ENCODE peak calls at places on chromosomes 2 and 18, in six cellular contexts. K is stimulated activated CD8-positive, alpha-beta memory T cell treated with anti-CD3 and anti-CD28 coated beads, Interleukin-2, amount 100 ng/mL, for 1 hour; T is H7; V is SJSA1; O is neural crest cell; X is midbrain. S is an unnamed sample.

GRCh38 chr18:46754661-46755292 is 2.1 kb downstream of the ST8SIA5 start:
- DNase-seq in K (no peak), V (no peak), O (no peak), X (no peak), T (peak; percentile 72), S (no peak)

GRCh38 chr2:198712485-198712884 is 745.3 kb downstream of the SATB2 start:
- DNase-seq in T (no peak), V (no peak), O (no peak), X (no peak), K (no peak), S (no peak)

GRCh38 chr2:127174977-127175376 is 45.1 kb downstream of the CYP27C1 start:
- DNase-seq in V (no peak), O (no peak), X (no peak), T (peak; percentile 35), K (no peak), S (no peak)

GRCh38 chr2:239114119-239114581 is 266.3 kb downstream of the TWIST2 start:
- DNase-seq in K (no peak), O (no peak), X (no peak), V (no peak), T (no peak), S (no peak)

GRCh38 chr18:35415511-35416427 is 38.6 kb upstream of the ZNF396 start:
- DNase-seq in K (no peak), O (no peak), V (no peak), T (no peak), X (no peak), S (no peak)

GRCh38 chr2:118120001-118120400 is 31.7 kb downstream of the INSIG2 start:
- DNase-seq in K (no peak), O (no peak), V (no peak), T (no peak), X (no peak), S (no peak)

GRCh38 chr2:23207871-23208270 is 177.1 kb upstream of the KLHL29 start:
- DNase-seq in V (peak; percentile 16), K (no peak), O (no peak), X (no peak), T (no peak), S (no peak)

GRCh38 chr2:191951832-191952231 is 104.9 kb upstream of the CAVIN2 start:
- DNase-seq in V (no peak), K (no peak), T (no peak), X (no peak), O (no peak), S (no peak)

GRCh38 chr2:56580242-56580641 is 396.5 kb downstream of the CCDC85A start:
- DNase-seq in V (no peak), X (no peak), O (no peak), K (no peak), T (no peak), S (no peak)

GRCh38 chr2:188293601-188294482 is 2.2 kb downstream of the GULP1 start:
- DNase-seq in O (no peak), T (no peak), X (peak; percentile 34), K (no peak), V (peak; percentile 83), S (no peak)

GRCh38 chr2:44997948-44998347 is 11.3 kb downstream of the SIX2 start:
- DNase-seq in T (peak; percentile 43), O (no peak), X (no peak), V (no peak), K (no peak), S (no peak)

GRCh38 chr18:73768043-73768442 is 379.6 kb downstream of the FBXO15 start:
- DNase-seq in K (no peak), V (no peak), X (no peak), T (no peak), O (no peak), S (no peak)

GRCh38 chr2:120670371-120670770 is 65.3 kb upstream of the GLI2 start:
- DNase-seq in O (no peak), K (no peak), X (no peak), V (no peak), T (no peak), S (no peak)

GRCh38 chr18:13151656-13152055 is 66.9 kb upstream of the LDLRAD4 start:
- DNase-seq in T (no peak), K (no peak), X (no peak), V (no peak), O (no peak), S (no peak)

GRCh38 chr18:21703241-21703820 is 1.2 kb downstream of the ABHD3 start:
- DNase-seq in O (peak; percentile 14), K (no peak), V (no peak), T (peak; percentile 57), X (peak; percentile 13), S (no peak)

GRCh38 chr18:50819027-50819726 is 639 bp downstream of the MRO start:
- DNase-seq in V (no peak), T (peak; percentile 82), O (peak; percentile 7), K (no peak), X (peak; percentile 64), S (no peak)

GRCh38 chr2:144438722-144439508 is 81.0 kb downstream of the ZEB2 start:
- DNase-seq in K (no peak), V (no peak), T (no peak), O (no peak), X (no peak), S (no peak)

GRCh38 chr18:67278984-67279383 is 237.5 kb downstream of the DSEL start:
- DNase-seq in T (no peak), V (no peak), X (no peak), K (no peak), O (no peak), S (no peak)

GRCh38 chr18:79481041-79481790 is 85.5 kb downstream of the NFATC1 start:
- DNase-seq in K (no peak), X (no peak), T (peak; percentile 48), V (no peak), O (no peak), S (no peak)

GRCh38 chr2:201126308-201127127 is 10.6 kb downstream of the CFLAR start:
- DNase-seq in O (no peak), V (no peak), K (no peak), T (no peak), X (no peak), S (no peak)

GRCh38 chr18:13279181-13280065 is 60.9 kb downstream of the LDLRAD4 start:
- DNase-seq in O (no peak), T (no peak), V (no peak), X (no peak), K (no peak), S (no peak)

GRCh38 chr2:5839563-5839962 is 147.4 kb downstream of the SOX11 start:
- DNase-seq in X (no peak), K (no peak), O (peak; percentile 32), V (no peak), T (peak; percentile 25), S (no peak)

GRCh38 chr18:9753863-9754262 is 45.8 kb downstream of the RAB31 start:
- DNase-seq in T (no peak), V (no peak), K (no peak), O (no peak), X (no peak), S (no peak)

GRCh38 chr2:158723311-158723838 is 71.7 kb upstream of the DAPL1 start:
- DNase-seq in O (no peak), K (no peak), X (peak; percentile 95), V (no peak), T (no peak), S (no peak)

GRCh38 chr2:178436662-178437061 is 14.3 kb downstream of the PRKRA start:
- DNase-seq in K (no peak), V (no peak), T (no peak), X (no peak), O (no peak), S (no peak)

GRCh38 chr2:236569593-236569973 is at the start of gene ACKR3:
- DNase-seq in V (peak; percentile 77), K (peak; percentile 45), X (peak; percentile 82), O (peak; percentile 56), T (peak; percentile 89), S (peak; percentile 33)

GRCh38 chr18:26863122-26863879 is 2.2 kb downstream of the AQP4 start:
- DNase-seq in O (peak; percentile 30), K (no peak), V (no peak), X (peak; percentile 65), T (peak; percentile 70), S (no peak)